ENCODE peak calls at places on chromosomes 12 and 14, in four cellular contexts. L, P, T and F are unnamed samples.

GRCh38 chr12:86931714-86932113 is 675.5 kb upstream of the MGAT4C start:
- DNase-seq in P (no peak), T (no peak), L (no peak), F (peak)

GRCh38 chr14:36070056-36071043 is 106.2 kb downstream of the PTCSC3 start:
- DNase-seq in L (peak), T (no peak), P (peak), F (peak)

GRCh38 chr12:132367401-132367851 is 38.0 kb upstream of the GALNT9 start:
- DNase-seq in P (no peak), T (no peak), L (no peak), F (no peak)

GRCh38 chr12:76144253-76144564 is 59.7 kb upstream of the NAP1L1 start:
- DNase-seq in P (peak), T (no peak), L (no peak), F (peak)

GRCh38 chr12:122031342-122032216 is 9.9 kb downstream of the BCL7A start:
- DNase-seq in L (peak), T (no peak), P (no peak), F (peak)

GRCh38 chr14:23299986-23300686 is 2.5 kb downstream of the PPP1R3E start:
- DNase-seq in L (peak), P (no peak), T (no peak), F (no peak)

GRCh38 chr14:98498019-98498885 is 773.7 kb downstream of the BCL11B start:
- DNase-seq in P (no peak), L (no peak), T (no peak), F (peak)

GRCh38 chr12:4089147-4089606 is 184.4 kb upstream of the CCND2 start:
- DNase-seq in P (no peak), L (no peak), T (no peak), F (no peak)

GRCh38 chr14:93720076-93720815 is 68.0 kb downstream of the PRIMA1 start:
- DNase-seq in L (no peak), T (peak), P (no peak), F (no peak)

GRCh38 chr12:27635349-27635972 is 60.8 kb upstream of the REP15 start:
- DNase-seq in P (peak), T (no peak), L (no peak), F (peak)

GRCh38 chr14:101584049-101584859 is 23.0 kb downstream of the DIO3 start:
- DNase-seq in T (peak), L (no peak), P (peak), F (no peak)

GRCh38 chr12:66065623-66066022 is 64.9 kb downstream of the LLPH start:
- DNase-seq in L (no peak), P (peak), T (no peak), F (no peak)

GRCh38 chr12:103422328-103422727 is 73.4 kb downstream of the C12orf42 start:
- DNase-seq in T (no peak), P (no peak), L (no peak), F (no peak)

GRCh38 chr14:97584528-97584927 is 787.3 kb downstream of the VRK1 start:
- DNase-seq in P (no peak), T (no peak), L (no peak), F (no peak)

GRCh38 chr14:59358105-59358504 is 107.1 kb downstream of the GPR135 start:
- DNase-seq in L (no peak), P (peak), T (peak), F (peak)

GRCh38 chr14:100148837-100149731 is 10.4 kb downstream of the DEGS2 start:
- DNase-seq in P (no peak), T (no peak), L (no peak), F (no peak)

GRCh38 chr12:28568083-28568482 is 377.8 kb downstream of the CCDC91 start:
- DNase-seq in L (no peak), T (no peak), P (peak), F (peak)

GRCh38 chr12:74963304-74963703 is 246.3 kb downstream of the KCNC2 start:
- DNase-seq in T (no peak), P (no peak), L (no peak), F (no peak)

GRCh38 chr12:46222642-46223041 is 46.2 kb downstream of the SLC38A1 start:
- DNase-seq in P (no peak), L (no peak), T (no peak), F (no peak)

GRCh38 chr12:30748150-30748549 is 6.6 kb downstream of the CAPRIN2 start:
- DNase-seq in P (no peak), L (no peak), T (no peak), F (peak)

GRCh38 chr12:56081393-56082347 is 1.7 kb downstream of the ERBB3 start:
- DNase-seq in L (peak), T (no peak), P (no peak), F (no peak)

GRCh38 chr12:26327975-26328635 is 132.7 kb downstream of the SSPN start:
- DNase-seq in T (no peak), P (no peak), L (no peak), F (no peak)

GRCh38 chr12:27822076-27822712 is 42.2 kb upstream of the MANSC4 start:
- DNase-seq in P (peak), L (no peak), T (no peak), F (peak)

GRCh38 chr12:26514364-26514763 is 318.6 kb downstream of the ITPR2 start:
- DNase-seq in P (peak), L (no peak), T (no peak), F (no peak)

GRCh38 chr12:58918475-58918874 is 1.8 kb downstream of the LRIG3 start:
- DNase-seq in L (no peak), T (no peak), P (no peak), F (peak)

GRCh38 chr12:32240210-32240609 is 133.6 kb downstream of the BICD1 start:
- DNase-seq in T (no peak), L (no peak), P (no peak), F (peak)

GRCh38 chr14:68964300-68965093 is 14.6 kb downstream of the ACTN1 start:
- DNase-seq in T (peak), L (no peak), P (no peak), F (no peak)

GRCh38 chr14:97833291-97833690 is 1036.1 kb downstream of the VRK1 start:
- DNase-seq in L (no peak), T (no peak), P (no peak), F (no peak)

GRCh38 chr14:86334355-86334754 is 804.4 kb downstream of the FLRT2 start:
- DNase-seq in T (no peak), P (no peak), L (no peak), F (no peak)

GRCh38 chr12:117412465-117413190 is 51.2 kb upstream of the NOS1 start:
- DNase-seq in L (no peak), P (no peak), T (no peak), F (no peak)

GRCh38 chr12:102980350-102980749 is 22.9 kb downstream of the ASCL1 start:
- DNase-seq in P (no peak), L (no peak), T (no peak), F (no peak)

GRCh38 chr12:3431685-3432084 is 59.3 kb upstream of the PRMT8 start:
- DNase-seq in L (peak), T (no peak), P (no peak), F (no peak)

GRCh38 chr12:60394680-60395079 is 798.9 kb downstream of the SLC16A7 start:
- DNase-seq in T (no peak), L (no peak), P (peak), F (peak)

GRCh38 chr14:57485635-57486034 is 8.0 kb downstream of the CCDC198 start:
- DNase-seq in L (no peak), P (no peak), T (no peak), F (no peak)
- H3K4me3 ChIP-seq in L (no peak), P (no peak), T (no peak), F (no peak)

GRCh38 chr12:13735756-13736155 is 245.6 kb downstream of the GRIN2B start:
- DNase-seq in T (no peak), L (no peak), P (no peak), F (no peak)

GRCh38 chr12:13734753-13735152 is 246.6 kb downstream of the GRIN2B start:
- DNase-seq in T (no peak), L (no peak), P (no peak), F (no peak)
- H3K4me3 ChIP-seq in T (no peak), L (no peak), P (no peak), F (no peak)

DNA sequence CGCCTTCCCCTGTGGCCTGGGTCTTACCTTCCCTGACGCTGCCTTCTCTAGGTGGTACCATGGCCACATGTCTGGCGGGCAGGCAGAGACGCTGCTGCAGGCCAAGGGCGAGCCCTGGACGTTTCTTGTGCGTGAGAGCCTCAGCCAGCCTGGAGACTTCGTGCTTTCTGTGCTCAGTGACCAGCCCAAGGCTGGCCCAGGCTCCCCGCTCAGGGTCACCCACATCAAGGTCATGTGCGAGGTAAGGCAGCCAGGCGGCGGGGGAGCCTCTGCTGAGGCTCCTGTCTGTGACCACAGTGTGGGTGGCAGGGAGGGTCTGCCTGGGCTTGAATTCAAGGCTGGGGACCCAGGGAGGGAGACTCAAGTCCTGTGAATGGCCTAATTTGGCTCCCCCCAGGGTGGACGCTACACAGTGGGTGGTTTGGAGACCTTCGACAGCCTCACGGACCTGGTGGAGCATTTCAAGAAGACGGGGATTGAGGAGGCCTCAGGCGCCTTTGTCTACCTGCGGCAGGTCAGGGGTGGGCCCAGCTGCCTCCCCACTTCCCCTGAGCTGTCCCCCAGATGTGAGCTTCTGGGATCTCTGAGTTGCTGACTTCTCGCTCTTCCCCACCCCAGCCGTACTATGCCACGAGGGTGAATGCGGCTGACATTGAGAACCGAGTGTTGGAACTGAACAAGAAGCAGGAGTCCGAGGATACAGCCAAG is 3.8 kb downstream of the PTPN6 start:
- DNase-seq in T (no peak), L (no peak), P (no peak), F (no peak)
- H3K4me3 ChIP-seq in T (no peak), L (no peak), P (no peak), F (no peak)

GRCh38 chr14:104580961-104581360 is 1.4 kb downstream of the C14orf180 start:
- DNase-seq in T (peak), L (no peak), P (no peak), F (no peak)
- H3K4me3 ChIP-seq in T (peak), L (no peak), P (no peak), F (no peak)

DNA sequence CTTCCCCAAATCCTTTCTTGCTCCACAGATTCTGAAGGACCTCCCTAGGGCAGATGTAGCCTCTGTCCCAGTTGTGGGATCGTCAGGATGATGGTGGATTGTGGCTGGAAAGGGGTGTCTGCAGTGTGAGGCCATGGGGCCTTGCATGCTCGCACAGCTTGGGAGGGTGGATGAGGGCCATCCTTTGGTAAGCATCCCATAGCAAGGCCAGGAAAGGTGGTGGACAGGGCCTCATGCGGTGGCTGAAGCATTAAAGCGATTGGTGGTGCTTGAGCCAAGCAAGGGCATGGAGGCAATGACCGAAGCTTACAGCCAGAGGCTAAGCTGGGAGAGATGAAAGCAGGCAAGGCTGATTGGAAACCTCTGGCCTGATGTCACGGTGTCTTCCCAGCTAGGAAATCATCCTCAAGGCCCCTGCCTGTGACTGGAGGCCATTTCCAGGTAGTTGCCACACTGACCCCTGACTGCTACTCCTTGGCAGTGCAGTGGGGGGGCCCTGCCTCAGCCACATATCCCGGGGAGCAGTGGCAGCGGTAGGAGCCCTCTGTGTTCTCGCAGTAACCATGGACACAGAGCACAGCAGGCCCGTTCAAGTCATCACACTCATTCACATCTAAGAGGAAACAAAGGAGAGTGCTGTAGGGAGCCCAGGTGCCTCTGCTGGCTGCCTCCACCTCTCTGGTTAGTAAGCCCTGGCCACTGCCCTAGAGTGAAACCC is 7.0 kb downstream of the ISCA2 start:
- DNase-seq in P (no peak), T (no peak), L (no peak), F (no peak)
- H3K4me3 ChIP-seq in P (no peak), T (no peak), L (no peak), F (no peak)

GRCh38 chr12:111240374-111240773 is 128.5 kb downstream of the PHETA1 start:
- DNase-seq in T (no peak), L (no peak), P (no peak), F (no peak)
- H3K4me3 ChIP-seq in T (no peak), L (no peak), P (no peak), F (no peak)

GRCh38 chr14:65016461-65016860 is 29.8 kb downstream of the FNTB start:
- DNase-seq in P (no peak), T (no peak), L (no peak), F (no peak)
- H3K4me3 ChIP-seq in P (no peak), T (no peak), L (no peak), F (no peak)

GRCh38 chr14:28772613-28773012 is 6.0 kb downstream of the FOXG1 start:
- DNase-seq in P (no peak), T (no peak), L (no peak), F (no peak)

GRCh38 chr14:28773917-28774691 is 7.5 kb downstream of the FOXG1 start:
- DNase-seq in T (no peak), L (no peak), P (peak), F (peak)

GRCh38 chr14:28773176-28773575 is 6.6 kb downstream of the FOXG1 start:
- DNase-seq in P (no peak), L (no peak), T (no peak), F (no peak)

GRCh38 chr14:28776482-28777266 is 10.1 kb downstream of the FOXG1 start:
- DNase-seq in L (no peak), P (no peak), T (no peak), F (no peak)

GRCh38 chr14:28774764-28775738 is 8.5 kb downstream of the FOXG1 start:
- DNase-seq in P (no peak), T (no peak), L (no peak), F (no peak)
- H3K4me3 ChIP-seq in P (peak), T (no peak), L (no peak), F (no peak)